ENCODE peak calls at places on chromosome 3, in ten cellular contexts. One of them, this sample, is unnamed.

GRCh38 chr3:125375950-125376679 is 990 bp upstream of the ZNF148 start:
- DNase-seq in tibial artery: no peak
- DNase-seq in effector memory CD4-positive, alpha-beta T cell: no peak
- DNase-seq in germinal center: no peak
- DNase-seq in NCI-H2171: no peak
- DNase-seq in effector CD4-positive, alpha-beta T cell: no peak
- DNase-seq in stimulated activated CD4-positive, alpha-beta T cell treated with anti-CD3 and anti-CD28 coated beads, Interleukin-12 subunit alpha, Interleukin-12 subunit beta, amount 100 ng/mL, for 48 hours: no peak
- DNase-seq in Caki2: no peak
- DNase-seq in iris pigment epithelial cell: peak
- DNase-seq in fibroblast of the aortic adventitia: peak
- DNase-seq in this sample: peak

GRCh38 chr3:122313261-122313660 is 11.8 kb upstream of the CSTA start:
- DNase-seq in fibroblast of the aortic adventitia: peak
- DNase-seq in NCI-H2171: no peak
- DNase-seq in stimulated activated CD4-positive, alpha-beta T cell treated with anti-CD3 and anti-CD28 coated beads, Interleukin-12 subunit alpha, Interleukin-12 subunit beta, amount 100 ng/mL, for 48 hours: no peak
- DNase-seq in effector memory CD4-positive, alpha-beta T cell: no peak
- DNase-seq in germinal center: no peak
- DNase-seq in tibial artery: no peak
- DNase-seq in Caki2: no peak
- DNase-seq in effector CD4-positive, alpha-beta T cell: no peak
- DNase-seq in iris pigment epithelial cell: no peak
- DNase-seq in this sample: no peak

GRCh38 chr3:125594581-125595011 is 701 bp downstream of the OSBPL11 start:
- DNase-seq in tibial artery: peak
- DNase-seq in iris pigment epithelial cell: no peak
- DNase-seq in NCI-H2171: no peak
- DNase-seq in germinal center: no peak
- DNase-seq in stimulated activated CD4-positive, alpha-beta T cell treated with anti-CD3 and anti-CD28 coated beads, Interleukin-12 subunit alpha, Interleukin-12 subunit beta, amount 100 ng/mL, for 48 hours: no peak
- DNase-seq in fibroblast of the aortic adventitia: no peak
- DNase-seq in Caki2: no peak
- DNase-seq in effector CD4-positive, alpha-beta T cell: no peak
- DNase-seq in effector memory CD4-positive, alpha-beta T cell: no peak
- DNase-seq in this sample: peak

GRCh38 chr3:74633021-74633420 is 18.6 kb upstream of the CNTN3 start:
- DNase-seq in fibroblast of the aortic adventitia: no peak
- DNase-seq in tibial artery: no peak
- DNase-seq in effector memory CD4-positive, alpha-beta T cell: no peak
- DNase-seq in Caki2: no peak
- DNase-seq in iris pigment epithelial cell: peak
- DNase-seq in effector CD4-positive, alpha-beta T cell: no peak
- DNase-seq in NCI-H2171: no peak
- DNase-seq in stimulated activated CD4-positive, alpha-beta T cell treated with anti-CD3 and anti-CD28 coated beads, Interleukin-12 subunit alpha, Interleukin-12 subunit beta, amount 100 ng/mL, for 48 hours: no peak
- DNase-seq in germinal center: no peak
- DNase-seq in this sample: no peak

GRCh38 chr3:184691397-184692131 is 20.3 kb downstream of the MAGEF1 start:
- DNase-seq in iris pigment epithelial cell: peak
- DNase-seq in Caki2: no peak
- DNase-seq in tibial artery: no peak
- DNase-seq in effector CD4-positive, alpha-beta T cell: no peak
- DNase-seq in NCI-H2171: no peak
- DNase-seq in fibroblast of the aortic adventitia: peak
- DNase-seq in germinal center: peak
- DNase-seq in effector memory CD4-positive, alpha-beta T cell: no peak
- DNase-seq in stimulated activated CD4-positive, alpha-beta T cell treated with anti-CD3 and anti-CD28 coated beads, Interleukin-12 subunit alpha, Interleukin-12 subunit beta, amount 100 ng/mL, for 48 hours: no peak
- DNase-seq in this sample: peak

GRCh38 chr3:160720123-160720746 is 35.8 kb upstream of the PPM1L start:
- DNase-seq in NCI-H2171: no peak
- DNase-seq in germinal center: no peak
- DNase-seq in stimulated activated CD4-positive, alpha-beta T cell treated with anti-CD3 and anti-CD28 coated beads, Interleukin-12 subunit alpha, Interleukin-12 subunit beta, amount 100 ng/mL, for 48 hours: no peak
- DNase-seq in iris pigment epithelial cell: no peak
- DNase-seq in tibial artery: no peak
- DNase-seq in fibroblast of the aortic adventitia: no peak
- DNase-seq in Caki2: no peak
- DNase-seq in effector CD4-positive, alpha-beta T cell: no peak
- DNase-seq in effector memory CD4-positive, alpha-beta T cell: no peak
- DNase-seq in this sample: no peak

GRCh38 chr3:44865272-44866005 is 3.7 kb downstream of the TMEM42 start:
- DNase-seq in effector memory CD4-positive, alpha-beta T cell: no peak
- DNase-seq in iris pigment epithelial cell: no peak
- DNase-seq in NCI-H2171: no peak
- DNase-seq in germinal center: no peak
- DNase-seq in effector CD4-positive, alpha-beta T cell: no peak
- DNase-seq in tibial artery: no peak
- DNase-seq in Caki2: no peak
- DNase-seq in fibroblast of the aortic adventitia: no peak
- DNase-seq in stimulated activated CD4-positive, alpha-beta T cell treated with anti-CD3 and anti-CD28 coated beads, Interleukin-12 subunit alpha, Interleukin-12 subunit beta, amount 100 ng/mL, for 48 hours: no peak
- DNase-seq in this sample: no peak

GRCh38 chr3:61464785-61465184 is 96.6 kb upstream of the PTPRG start:
- DNase-seq in NCI-H2171: no peak
- DNase-seq in fibroblast of the aortic adventitia: no peak
- DNase-seq in effector memory CD4-positive, alpha-beta T cell: no peak
- DNase-seq in tibial artery: no peak
- DNase-seq in stimulated activated CD4-positive, alpha-beta T cell treated with anti-CD3 and anti-CD28 coated beads, Interleukin-12 subunit alpha, Interleukin-12 subunit beta, amount 100 ng/mL, for 48 hours: no peak
- DNase-seq in Caki2: no peak
- DNase-seq in germinal center: no peak
- DNase-seq in iris pigment epithelial cell: no peak
- DNase-seq in effector CD4-positive, alpha-beta T cell: no peak
- DNase-seq in this sample: no peak

GRCh38 chr3:120284702-120285507 is at the start of gene GPR156:
- DNase-seq in effector memory CD4-positive, alpha-beta T cell: no peak
- DNase-seq in Caki2: no peak
- DNase-seq in iris pigment epithelial cell: no peak
- DNase-seq in stimulated activated CD4-positive, alpha-beta T cell treated with anti-CD3 and anti-CD28 coated beads, Interleukin-12 subunit alpha, Interleukin-12 subunit beta, amount 100 ng/mL, for 48 hours: no peak
- DNase-seq in germinal center: peak
- DNase-seq in effector CD4-positive, alpha-beta T cell: no peak
- DNase-seq in fibroblast of the aortic adventitia: no peak
- DNase-seq in tibial artery: no peak
- DNase-seq in NCI-H2171: peak
- DNase-seq in this sample: no peak

GRCh38 chr3:125960456-125961288 is 8.3 kb upstream of the ROPN1B start:
- DNase-seq in NCI-H2171: no peak
- DNase-seq in stimulated activated CD4-positive, alpha-beta T cell treated with anti-CD3 and anti-CD28 coated beads, Interleukin-12 subunit alpha, Interleukin-12 subunit beta, amount 100 ng/mL, for 48 hours: no peak
- DNase-seq in tibial artery: no peak
- DNase-seq in effector CD4-positive, alpha-beta T cell: no peak
- DNase-seq in Caki2: no peak
- DNase-seq in iris pigment epithelial cell: no peak
- DNase-seq in effector memory CD4-positive, alpha-beta T cell: no peak
- DNase-seq in germinal center: no peak
- DNase-seq in fibroblast of the aortic adventitia: no peak
- DNase-seq in this sample: no peak

GRCh38 chr3:111152506-111152905 is 80.9 kb downstream of the NECTIN3 start:
- DNase-seq in effector CD4-positive, alpha-beta T cell: no peak
- DNase-seq in Caki2: no peak
- DNase-seq in effector memory CD4-positive, alpha-beta T cell: no peak
- DNase-seq in fibroblast of the aortic adventitia: peak
- DNase-seq in NCI-H2171: no peak
- DNase-seq in iris pigment epithelial cell: peak
- DNase-seq in stimulated activated CD4-positive, alpha-beta T cell treated with anti-CD3 and anti-CD28 coated beads, Interleukin-12 subunit alpha, Interleukin-12 subunit beta, amount 100 ng/mL, for 48 hours: no peak
- DNase-seq in tibial artery: no peak
- DNase-seq in germinal center: no peak
- DNase-seq in this sample: no peak

GRCh38 chr3:106206165-106206564 is 337.4 kb upstream of the CBLB start:
- DNase-seq in NCI-H2171: peak
- DNase-seq in stimulated activated CD4-positive, alpha-beta T cell treated with anti-CD3 and anti-CD28 coated beads, Interleukin-12 subunit alpha, Interleukin-12 subunit beta, amount 100 ng/mL, for 48 hours: no peak
- DNase-seq in fibroblast of the aortic adventitia: no peak
- DNase-seq in iris pigment epithelial cell: peak
- DNase-seq in tibial artery: no peak
- DNase-seq in effector memory CD4-positive, alpha-beta T cell: no peak
- DNase-seq in Caki2: no peak
- DNase-seq in effector CD4-positive, alpha-beta T cell: no peak
- DNase-seq in germinal center: peak
- DNase-seq in this sample: peak

GRCh38 chr3:125140817-125141595 is 71.5 kb downstream of the SLC12A8 start:
- DNase-seq in effector CD4-positive, alpha-beta T cell: no peak
- DNase-seq in NCI-H2171: no peak
- DNase-seq in Caki2: no peak
- DNase-seq in effector memory CD4-positive, alpha-beta T cell: no peak
- DNase-seq in stimulated activated CD4-positive, alpha-beta T cell treated with anti-CD3 and anti-CD28 coated beads, Interleukin-12 subunit alpha, Interleukin-12 subunit beta, amount 100 ng/mL, for 48 hours: no peak
- DNase-seq in fibroblast of the aortic adventitia: no peak
- DNase-seq in germinal center: peak
- DNase-seq in tibial artery: no peak
- DNase-seq in iris pigment epithelial cell: peak
- DNase-seq in this sample: no peak

GRCh38 chr3:9141903-9142302 is 107.5 kb downstream of the SRGAP3 start:
- DNase-seq in effector memory CD4-positive, alpha-beta T cell: no peak
- DNase-seq in NCI-H2171: no peak
- DNase-seq in effector CD4-positive, alpha-beta T cell: no peak
- DNase-seq in tibial artery: no peak
- DNase-seq in iris pigment epithelial cell: no peak
- DNase-seq in stimulated activated CD4-positive, alpha-beta T cell treated with anti-CD3 and anti-CD28 coated beads, Interleukin-12 subunit alpha, Interleukin-12 subunit beta, amount 100 ng/mL, for 48 hours: no peak
- DNase-seq in germinal center: no peak
- DNase-seq in Caki2: no peak
- DNase-seq in fibroblast of the aortic adventitia: peak
- DNase-seq in this sample: no peak

GRCh38 chr3:128469128-128469527 is 2.4 kb upstream of the DNAJB8 start:
- DNase-seq in tibial artery: no peak
- DNase-seq in iris pigment epithelial cell: no peak
- DNase-seq in Caki2: no peak
- DNase-seq in fibroblast of the aortic adventitia: no peak
- DNase-seq in germinal center: no peak
- DNase-seq in NCI-H2171: no peak
- DNase-seq in stimulated activated CD4-positive, alpha-beta T cell treated with anti-CD3 and anti-CD28 coated beads, Interleukin-12 subunit alpha, Interleukin-12 subunit beta, amount 100 ng/mL, for 48 hours: no peak
- DNase-seq in effector CD4-positive, alpha-beta T cell: no peak
- DNase-seq in effector memory CD4-positive, alpha-beta T cell: no peak
- DNase-seq in this sample: no peak

GRCh38 chr3:49554639-49555265 is 475 bp downstream of the BSN start:
- DNase-seq in tibial artery: no peak
- DNase-seq in germinal center: peak
- DNase-seq in effector memory CD4-positive, alpha-beta T cell: no peak
- DNase-seq in fibroblast of the aortic adventitia: peak
- DNase-seq in stimulated activated CD4-positive, alpha-beta T cell treated with anti-CD3 and anti-CD28 coated beads, Interleukin-12 subunit alpha, Interleukin-12 subunit beta, amount 100 ng/mL, for 48 hours: peak
- DNase-seq in effector CD4-positive, alpha-beta T cell: peak
- DNase-seq in NCI-H2171: no peak
- DNase-seq in iris pigment epithelial cell: peak
- DNase-seq in Caki2: no peak
- DNase-seq in this sample: no peak

GRCh38 chr3:94336076-94336741 is 273.3 kb downstream of the NSUN3 start:
- DNase-seq in fibroblast of the aortic adventitia: peak
- DNase-seq in effector CD4-positive, alpha-beta T cell: no peak
- DNase-seq in NCI-H2171: no peak
- DNase-seq in effector memory CD4-positive, alpha-beta T cell: no peak
- DNase-seq in iris pigment epithelial cell: peak
- DNase-seq in tibial artery: no peak
- DNase-seq in stimulated activated CD4-positive, alpha-beta T cell treated with anti-CD3 and anti-CD28 coated beads, Interleukin-12 subunit alpha, Interleukin-12 subunit beta, amount 100 ng/mL, for 48 hours: no peak
- DNase-seq in germinal center: no peak
- DNase-seq in Caki2: peak
- DNase-seq in this sample: peak

GRCh38 chr3:195752538-195753331 is 32.0 kb downstream of the MUC20 start:
- DNase-seq in Caki2: no peak
- DNase-seq in NCI-H2171: peak
- DNase-seq in germinal center: no peak
- DNase-seq in effector CD4-positive, alpha-beta T cell: no peak
- DNase-seq in effector memory CD4-positive, alpha-beta T cell: no peak
- DNase-seq in fibroblast of the aortic adventitia: no peak
- DNase-seq in iris pigment epithelial cell: no peak
- DNase-seq in tibial artery: no peak
- DNase-seq in stimulated activated CD4-positive, alpha-beta T cell treated with anti-CD3 and anti-CD28 coated beads, Interleukin-12 subunit alpha, Interleukin-12 subunit beta, amount 100 ng/mL, for 48 hours: no peak
- DNase-seq in this sample: no peak

GRCh38 chr3:30626443-30627181 is 20.2 kb downstream of the TGFBR2 start:
- DNase-seq in tibial artery: no peak
- DNase-seq in stimulated activated CD4-positive, alpha-beta T cell treated with anti-CD3 and anti-CD28 coated beads, Interleukin-12 subunit alpha, Interleukin-12 subunit beta, amount 100 ng/mL, for 48 hours: no peak
- DNase-seq in iris pigment epithelial cell: peak
- DNase-seq in fibroblast of the aortic adventitia: peak
- DNase-seq in effector CD4-positive, alpha-beta T cell: no peak
- DNase-seq in effector memory CD4-positive, alpha-beta T cell: no peak
- DNase-seq in Caki2: peak
- DNase-seq in germinal center: no peak
- DNase-seq in NCI-H2171: no peak
- DNase-seq in this sample: no peak

GRCh38 chr3:60746043-60746638 is 505.1 kb downstream of the FHIT start:
- DNase-seq in iris pigment epithelial cell: no peak
- DNase-seq in effector CD4-positive, alpha-beta T cell: no peak
- DNase-seq in Caki2: peak
- DNase-seq in fibroblast of the aortic adventitia: no peak
- DNase-seq in stimulated activated CD4-positive, alpha-beta T cell treated with anti-CD3 and anti-CD28 coated beads, Interleukin-12 subunit alpha, Interleukin-12 subunit beta, amount 100 ng/mL, for 48 hours: no peak
- DNase-seq in germinal center: no peak
- DNase-seq in NCI-H2171: no peak
- DNase-seq in effector memory CD4-positive, alpha-beta T cell: no peak
- DNase-seq in tibial artery: no peak
- DNase-seq in this sample: no peak

GRCh38 chr3:66372681-66373350 is 128.0 kb downstream of the LRIG1 start:
- DNase-seq in tibial artery: no peak
- DNase-seq in effector CD4-positive, alpha-beta T cell: peak
- DNase-seq in effector memory CD4-positive, alpha-beta T cell: peak
- DNase-seq in NCI-H2171: no peak
- DNase-seq in fibroblast of the aortic adventitia: peak
- DNase-seq in stimulated activated CD4-positive, alpha-beta T cell treated with anti-CD3 and anti-CD28 coated beads, Interleukin-12 subunit alpha, Interleukin-12 subunit beta, amount 100 ng/mL, for 48 hours: no peak
- DNase-seq in germinal center: no peak
- DNase-seq in iris pigment epithelial cell: peak
- DNase-seq in Caki2: no peak
- DNase-seq in this sample: peak

GRCh38 chr3:53821631-53822068 is 24.6 kb downstream of the CHDH start:
- DNase-seq in Caki2: no peak
- DNase-seq in germinal center: no peak
- DNase-seq in iris pigment epithelial cell: peak
- DNase-seq in NCI-H2171: no peak
- DNase-seq in stimulated activated CD4-positive, alpha-beta T cell treated with anti-CD3 and anti-CD28 coated beads, Interleukin-12 subunit alpha, Interleukin-12 subunit beta, amount 100 ng/mL, for 48 hours: no peak
- DNase-seq in effector CD4-positive, alpha-beta T cell: no peak
- DNase-seq in fibroblast of the aortic adventitia: no peak
- DNase-seq in effector memory CD4-positive, alpha-beta T cell: no peak
- DNase-seq in tibial artery: no peak
- DNase-seq in this sample: peak

GRCh38 chr3:125496701-125497100 is 23.3 kb downstream of the SNX4 start:
- DNase-seq in Caki2: no peak
- DNase-seq in NCI-H2171: no peak
- DNase-seq in tibial artery: no peak
- DNase-seq in fibroblast of the aortic adventitia: no peak
- DNase-seq in effector CD4-positive, alpha-beta T cell: no peak
- DNase-seq in germinal center: no peak
- DNase-seq in stimulated activated CD4-positive, alpha-beta T cell treated with anti-CD3 and anti-CD28 coated beads, Interleukin-12 subunit alpha, Interleukin-12 subunit beta, amount 100 ng/mL, for 48 hours: no peak
- DNase-seq in iris pigment epithelial cell: peak
- DNase-seq in effector memory CD4-positive, alpha-beta T cell: no peak
- DNase-seq in this sample: no peak

GRCh38 chr3:114447950-114448479 is 154.2 kb downstream of the TIGIT start:
- DNase-seq in Caki2: no peak
- DNase-seq in effector CD4-positive, alpha-beta T cell: no peak
- DNase-seq in NCI-H2171: peak
- DNase-seq in iris pigment epithelial cell: no peak
- DNase-seq in tibial artery: no peak
- DNase-seq in germinal center: no peak
- DNase-seq in stimulated activated CD4-positive, alpha-beta T cell treated with anti-CD3 and anti-CD28 coated beads, Interleukin-12 subunit alpha, Interleukin-12 subunit beta, amount 100 ng/mL, for 48 hours: no peak
- DNase-seq in effector memory CD4-positive, alpha-beta T cell: no peak
- DNase-seq in fibroblast of the aortic adventitia: no peak
- DNase-seq in this sample: no peak

GRCh38 chr3:152050782-152051405 is 177.5 kb downstream of the SUCNR1 start:
- DNase-seq in effector memory CD4-positive, alpha-beta T cell: no peak
- DNase-seq in stimulated activated CD4-positive, alpha-beta T cell treated with anti-CD3 and anti-CD28 coated beads, Interleukin-12 subunit alpha, Interleukin-12 subunit beta, amount 100 ng/mL, for 48 hours: no peak
- DNase-seq in tibial artery: no peak
- DNase-seq in NCI-H2171: no peak
- DNase-seq in effector CD4-positive, alpha-beta T cell: no peak
- DNase-seq in iris pigment epithelial cell: peak
- DNase-seq in Caki2: no peak
- DNase-seq in germinal center: no peak
- DNase-seq in fibroblast of the aortic adventitia: peak
- DNase-seq in this sample: no peak

GRCh38 chr3:106566277-106566676 is 697.5 kb upstream of the CBLB start:
- DNase-seq in fibroblast of the aortic adventitia: no peak
- DNase-seq in tibial artery: no peak
- DNase-seq in effector CD4-positive, alpha-beta T cell: no peak
- DNase-seq in Caki2: no peak
- DNase-seq in iris pigment epithelial cell: peak
- DNase-seq in NCI-H2171: no peak
- DNase-seq in effector memory CD4-positive, alpha-beta T cell: no peak
- DNase-seq in stimulated activated CD4-positive, alpha-beta T cell treated with anti-CD3 and anti-CD28 coated beads, Interleukin-12 subunit alpha, Interleukin-12 subunit beta, amount 100 ng/mL, for 48 hours: no peak
- DNase-seq in germinal center: no peak
- DNase-seq in this sample: peak

GRCh38 chr3:191261304-191261638 is 62.2 kb downstream of the OSTN start:
- DNase-seq in iris pigment epithelial cell: no peak
- DNase-seq in stimulated activated CD4-positive, alpha-beta T cell treated with anti-CD3 and anti-CD28 coated beads, Interleukin-12 subunit alpha, Interleukin-12 subunit beta, amount 100 ng/mL, for 48 hours: no peak
- DNase-seq in effector memory CD4-positive, alpha-beta T cell: no peak
- DNase-seq in NCI-H2171: no peak
- DNase-seq in germinal center: no peak
- DNase-seq in tibial artery: no peak
- DNase-seq in Caki2: no peak
- DNase-seq in fibroblast of the aortic adventitia: no peak
- DNase-seq in effector CD4-positive, alpha-beta T cell: no peak
- DNase-seq in this sample: no peak

GRCh38 chr3:130656627-130657026 is 90.0 kb downstream of the PIK3R4 start:
- DNase-seq in tibial artery: no peak
- DNase-seq in germinal center: no peak
- DNase-seq in Caki2: no peak
- DNase-seq in stimulated activated CD4-positive, alpha-beta T cell treated with anti-CD3 and anti-CD28 coated beads, Interleukin-12 subunit alpha, Interleukin-12 subunit beta, amount 100 ng/mL, for 48 hours: no peak
- DNase-seq in fibroblast of the aortic adventitia: no peak
- DNase-seq in effector memory CD4-positive, alpha-beta T cell: no peak
- DNase-seq in iris pigment epithelial cell: no peak
- DNase-seq in effector CD4-positive, alpha-beta T cell: no peak
- DNase-seq in NCI-H2171: no peak
- DNase-seq in this sample: no peak